ENCODE peak calls at places on chromosomes 16 and 17, in ten cellular contexts. One of them, this sample, is unnamed.

GRCh38 chr17:77929871-77930436 is 28.5 kb upstream of the TNRC6C start:
- DNase-seq in MM.1S: no peak
- DNase-seq in PC-3: no peak
- DNase-seq in PC-9: no peak
- DNase-seq in GM23248: no peak
- DNase-seq in neural progenitor cell: no peak
- DNase-seq in mammary epithelial cell: no peak
- DNase-seq in HCT116: no peak
- DNase-seq in fibroblast of lung: no peak
- DNase-seq in H1: no peak
- DNase-seq in this sample: no peak

GRCh38 chr17:67400193-67400592 is 23.1 kb downstream of the PITPNC1 start:
- DNase-seq in PC-9: no peak
- DNase-seq in PC-3: no peak
- DNase-seq in MM.1S: no peak
- DNase-seq in GM23248: no peak
- DNase-seq in mammary epithelial cell: no peak
- DNase-seq in HCT116: no peak
- DNase-seq in fibroblast of lung: no peak
- DNase-seq in neural progenitor cell: no peak
- DNase-seq in H1: no peak
- DNase-seq in this sample: peak

GRCh38 chr16:2787406-2787805 is at the start of gene PRSS33:
- DNase-seq in mammary epithelial cell: no peak
- DNase-seq in HCT116: no peak
- DNase-seq in neural progenitor cell: peak
- DNase-seq in PC-9: no peak
- DNase-seq in GM23248: no peak
- DNase-seq in MM.1S: no peak
- DNase-seq in fibroblast of lung: no peak
- DNase-seq in PC-3: no peak
- DNase-seq in H1: no peak
- DNase-seq in this sample: no peak

GRCh38 chr16:68033101-68033500 is 10.0 kb downstream of the DUS2 start:
- DNase-seq in HCT116: no peak
- DNase-seq in MM.1S: no peak
- DNase-seq in fibroblast of lung: peak
- DNase-seq in mammary epithelial cell: no peak
- DNase-seq in PC-3: no peak
- DNase-seq in neural progenitor cell: no peak
- DNase-seq in GM23248: no peak
- DNase-seq in H1: no peak
- DNase-seq in PC-9: no peak
- DNase-seq in this sample: no peak

GRCh38 chr17:30363715-30364202 is 15.0 kb upstream of the CPD start:
- DNase-seq in GM23248: peak
- DNase-seq in H1: no peak
- DNase-seq in PC-3: peak
- DNase-seq in fibroblast of lung: peak
- DNase-seq in MM.1S: peak
- DNase-seq in HCT116: no peak
- DNase-seq in mammary epithelial cell: peak
- DNase-seq in PC-9: peak
- DNase-seq in neural progenitor cell: no peak
- DNase-seq in this sample: no peak

GRCh38 chr16:10616744-10617640 is 36.6 kb upstream of the EMP2 start:
- DNase-seq in neural progenitor cell: peak
- DNase-seq in fibroblast of lung: peak
- DNase-seq in H1: peak
- DNase-seq in HCT116: peak
- DNase-seq in mammary epithelial cell: peak
- DNase-seq in PC-3: peak
- DNase-seq in MM.1S: no peak
- DNase-seq in PC-9: peak
- DNase-seq in GM23248: peak
- DNase-seq in this sample: peak

GRCh38 chr16:89442588-89442987 is 47.8 kb downstream of the ANKRD11 start:
- DNase-seq in H1: no peak
- DNase-seq in PC-9: peak
- DNase-seq in HCT116: no peak
- DNase-seq in fibroblast of lung: no peak
- DNase-seq in GM23248: no peak
- DNase-seq in MM.1S: no peak
- DNase-seq in PC-3: no peak
- DNase-seq in neural progenitor cell: no peak
- DNase-seq in mammary epithelial cell: peak
- DNase-seq in this sample: no peak

GRCh38 chr17:42050360-42051012 is at the start of gene C17orf113:
- DNase-seq in fibroblast of lung: peak
- DNase-seq in neural progenitor cell: peak
- DNase-seq in H1: peak
- DNase-seq in mammary epithelial cell: peak
- DNase-seq in HCT116: no peak
- DNase-seq in PC-9: peak
- DNase-seq in MM.1S: peak
- DNase-seq in GM23248: peak
- DNase-seq in PC-3: peak
- DNase-seq in this sample: peak

GRCh38 chr17:48570325-48571023 is 7.7 kb downstream of the HOXB4 start:
- DNase-seq in GM23248: peak
- DNase-seq in PC-3: no peak
- DNase-seq in H1: no peak
- DNase-seq in fibroblast of lung: peak
- DNase-seq in mammary epithelial cell: peak
- DNase-seq in HCT116: no peak
- DNase-seq in neural progenitor cell: no peak
- DNase-seq in MM.1S: no peak
- DNase-seq in PC-9: no peak
- DNase-seq in this sample: no peak

GRCh38 chr17:48567646-48568354 is 10.3 kb downstream of the HOXB4 start:
- DNase-seq in mammary epithelial cell: no peak
- DNase-seq in PC-9: no peak
- DNase-seq in H1: no peak
- DNase-seq in MM.1S: no peak
- DNase-seq in GM23248: no peak
- DNase-seq in HCT116: no peak
- DNase-seq in fibroblast of lung: no peak
- DNase-seq in neural progenitor cell: no peak
- DNase-seq in PC-3: no peak
- DNase-seq in this sample: no peak

GRCh38 chr17:48567209-48567608 is 10.9 kb downstream of the HOXB4 start:
- DNase-seq in fibroblast of lung: peak
- DNase-seq in MM.1S: no peak
- DNase-seq in GM23248: no peak
- DNase-seq in HCT116: no peak
- DNase-seq in mammary epithelial cell: no peak
- DNase-seq in PC-3: no peak
- DNase-seq in H1: no peak
- DNase-seq in PC-9: no peak
- DNase-seq in neural progenitor cell: no peak
- DNase-seq in this sample: no peak

GRCh38 chr17:48569676-48570324 is 8.3 kb downstream of the HOXB4 start:
- DNase-seq in H1: no peak
- DNase-seq in fibroblast of lung: peak
- DNase-seq in GM23248: no peak
- DNase-seq in PC-3: no peak
- DNase-seq in neural progenitor cell: no peak
- DNase-seq in PC-9: no peak
- DNase-seq in mammary epithelial cell: peak
- DNase-seq in HCT116: no peak
- DNase-seq in MM.1S: no peak
- DNase-seq in this sample: no peak

GRCh38 chr17:48568499-48569259 is 9.5 kb downstream of the HOXB4 start:
- DNase-seq in mammary epithelial cell: peak
- DNase-seq in GM23248: no peak
- DNase-seq in neural progenitor cell: no peak
- DNase-seq in PC-3: no peak
- DNase-seq in H1: no peak
- DNase-seq in fibroblast of lung: peak
- DNase-seq in MM.1S: no peak
- DNase-seq in PC-9: no peak
- DNase-seq in HCT116: no peak
- DNase-seq in this sample: peak
- TF ChIP-seq EZH2 in mammary epithelial cell: no peak
- TF ChIP-seq EZH2 in GM23248: no peak
- TF ChIP-seq EZH2 in neural progenitor cell: peak
- TF ChIP-seq EZH2 in PC-3: no peak
- TF ChIP-seq EZH2 in H1: peak
- TF ChIP-seq EZH2 in fibroblast of lung: no peak
- TF ChIP-seq EZH2 in MM.1S: no peak
- TF ChIP-seq EZH2 in PC-9: no peak
- TF ChIP-seq EZH2 in HCT116: no peak
- TF ChIP-seq EZH2 in this sample: no peak

GRCh38 chr16:20906225-20906870 is 5.8 kb downstream of the LYRM1 start:
- DNase-seq in HCT116: no peak
- DNase-seq in MM.1S: no peak
- DNase-seq in H1: no peak
- DNase-seq in fibroblast of lung: peak
- DNase-seq in GM23248: peak
- DNase-seq in mammary epithelial cell: peak
- DNase-seq in neural progenitor cell: no peak
- DNase-seq in PC-3: peak
- DNase-seq in PC-9: peak
- DNase-seq in this sample: peak
- H3K4me3 ChIP-seq in HCT116: no peak
- H3K4me3 ChIP-seq in MM.1S: no peak
- H3K4me3 ChIP-seq in H1: no peak
- H3K4me3 ChIP-seq in fibroblast of lung: peak
- H3K4me3 ChIP-seq in GM23248: peak
- H3K4me3 ChIP-seq in mammary epithelial cell: no peak
- H3K4me3 ChIP-seq in neural progenitor cell: no peak
- H3K4me3 ChIP-seq in PC-3: peak
- H3K4me3 ChIP-seq in PC-9: peak
- H3K4me3 ChIP-seq in this sample: no peak

DNA sequence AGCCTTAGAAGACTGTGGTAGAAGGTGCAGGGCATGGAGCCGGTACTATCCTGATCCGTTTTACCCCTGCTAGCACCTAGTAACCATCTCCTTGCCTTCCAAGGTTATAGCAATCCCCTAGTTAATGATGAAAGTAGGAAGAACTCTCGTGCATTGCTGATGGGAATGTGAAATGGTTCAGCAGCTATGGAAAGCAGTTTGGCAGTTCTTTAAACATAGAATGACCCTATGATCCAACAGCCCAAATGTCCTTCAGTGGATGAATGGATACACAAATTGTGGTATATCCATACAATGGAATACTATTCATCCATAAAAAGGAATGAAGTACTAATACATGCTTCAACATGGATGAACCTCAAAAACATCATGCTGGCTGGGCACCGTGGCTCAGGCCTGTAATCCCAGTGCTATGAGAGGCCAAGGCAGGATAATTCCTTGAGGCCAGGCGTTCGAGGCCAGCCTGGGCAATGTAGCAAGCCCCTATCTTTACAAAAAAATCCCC is 6.2 kb upstream of the SRCIN1 start:
- DNase-seq in HCT116: no peak
- DNase-seq in MM.1S: no peak
- DNase-seq in GM23248: no peak
- DNase-seq in PC-9: no peak
- DNase-seq in H1: no peak
- DNase-seq in fibroblast of lung: no peak
- DNase-seq in PC-3: no peak
- DNase-seq in neural progenitor cell: no peak
- DNase-seq in mammary epithelial cell: no peak
- DNase-seq in this sample: no peak
- H3K27ac ChIP-seq in HCT116: no peak
- H3K27ac ChIP-seq in MM.1S: no peak
- H3K27ac ChIP-seq in GM23248: no peak
- H3K27ac ChIP-seq in PC-9: no peak
- H3K27ac ChIP-seq in H1: no peak
- H3K27ac ChIP-seq in fibroblast of lung: no peak
- H3K27ac ChIP-seq in PC-3: no peak
- H3K27ac ChIP-seq in neural progenitor cell: no peak
- H3K27ac ChIP-seq in mammary epithelial cell: no peak
- H3K27ac ChIP-seq in this sample: no peak

GRCh38 chr17:31392002-31392855 is 754 bp downstream of the RAB11FIP4 start:
- DNase-seq in mammary epithelial cell: no peak
- DNase-seq in HCT116: no peak
- DNase-seq in MM.1S: no peak
- DNase-seq in PC-3: no peak
- DNase-seq in PC-9: no peak
- DNase-seq in H1: peak
- DNase-seq in fibroblast of lung: no peak
- DNase-seq in neural progenitor cell: peak
- DNase-seq in GM23248: no peak
- DNase-seq in this sample: no peak
- TF ChIP-seq EZH2 in mammary epithelial cell: no peak
- TF ChIP-seq EZH2 in HCT116: no peak
- TF ChIP-seq EZH2 in MM.1S: no peak
- TF ChIP-seq EZH2 in PC-3: no peak
- TF ChIP-seq EZH2 in PC-9: no peak
- TF ChIP-seq EZH2 in H1: no peak
- TF ChIP-seq EZH2 in fibroblast of lung: peak
- TF ChIP-seq EZH2 in neural progenitor cell: peak
- TF ChIP-seq EZH2 in GM23248: no peak
- TF ChIP-seq EZH2 in this sample: no peak

GRCh38 chr17:3892095-3892998 is 506 bp downstream of the CAMKK1 start:
- DNase-seq in neural progenitor cell: peak
- DNase-seq in PC-3: peak
- DNase-seq in MM.1S: peak
- DNase-seq in fibroblast of lung: peak
- DNase-seq in GM23248: peak
- DNase-seq in HCT116: no peak
- DNase-seq in H1: peak
- DNase-seq in mammary epithelial cell: no peak
- DNase-seq in PC-9: peak
- DNase-seq in this sample: peak
- H3K4me3 ChIP-seq in neural progenitor cell: peak
- H3K4me3 ChIP-seq in PC-3: peak
- H3K4me3 ChIP-seq in MM.1S: peak
- H3K4me3 ChIP-seq in fibroblast of lung: peak
- H3K4me3 ChIP-seq in GM23248: peak
- H3K4me3 ChIP-seq in HCT116: peak
- H3K4me3 ChIP-seq in H1: peak
- H3K4me3 ChIP-seq in mammary epithelial cell: peak
- H3K4me3 ChIP-seq in PC-9: peak
- H3K4me3 ChIP-seq in this sample: peak